ENCODE peak calls at places on chromosomes 4 and X, in eight cellular contexts. T, X, D, G, Q, Y, M and C are unnamed samples.

GRCh38 chr4:38740303-38740702 is 42.5 kb downstream of the TLR10 start:
- DNase-seq in D (no peak), T (no peak), Y (no peak), G (no peak), M (no peak), X (no peak), Q (no peak), C (no peak)

GRCh38 chrX:130772313-130773140 is 130.5 kb downstream of the ENOX2 start:
- DNase-seq in Q (no peak), Y (no peak), X (no peak), G (no peak), T (no peak), D (no peak), M (peak), C (no peak)

GRCh38 chrX:71366674-71367256 is 608 bp downstream of the TAF1 start:
- DNase-seq in Q (peak), M (no peak), D (no peak), T (peak), X (no peak), Y (peak), G (no peak), C (no peak)

GRCh38 chrX:39974228-39974627 is 123.5 kb downstream of the BCOR start:
- DNase-seq in T (no peak), D (no peak), Q (no peak), M (no peak), X (no peak), G (no peak), Y (no peak), C (no peak)

GRCh38 chrX:133983243-133983973 is 2.0 kb downstream of the GPC3 start:
- DNase-seq in G (no peak), M (no peak), D (no peak), T (no peak), Y (no peak), Q (no peak), X (no peak), C (no peak)

GRCh38 chrX:34734383-34734782 is 77.3 kb upstream of the TMEM47 start:
- DNase-seq in Q (no peak), T (no peak), X (no peak), D (no peak), Y (no peak), M (no peak), G (no peak), C (no peak)

GRCh38 chr4:139030614-139031235 is 15.1 kb downstream of the NOCT start:
- DNase-seq in T (peak), G (peak), Y (peak), X (peak), Q (peak), D (peak), M (peak), C (no peak)

GRCh38 chrX:13092455-13092941 is 48.1 kb upstream of the FAM9C start:
- DNase-seq in Q (no peak), T (no peak), Y (peak), M (peak), X (no peak), D (peak), G (no peak), C (no peak)

GRCh38 chr4:93781198-93781597 is 47.4 kb upstream of the ATOH1 start:
- DNase-seq in D (no peak), Q (no peak), M (no peak), G (no peak), T (no peak), Y (no peak), X (no peak), C (no peak)

GRCh38 chr4:84965558-84966381 is 720 bp downstream of the WDFY3 start:
- DNase-seq in T (peak), X (peak), Q (peak), M (peak), D (peak), G (no peak), Y (no peak), C (no peak)

GRCh38 chrX:78643106-78643505 is 16.0 kb downstream of the RTL3 start:
- DNase-seq in G (no peak), X (no peak), M (no peak), D (no peak), T (no peak), Y (no peak), Q (no peak), C (no peak)

GRCh38 chrX:102720237-102721168 is at the start of gene GPRASP3:
- DNase-seq in M (peak), Y (peak), X (peak), G (peak), T (peak), D (peak), Q (peak), C (no peak)

GRCh38 chr4:65670331-65671031 is at the start of gene EPHA5:
- DNase-seq in G (peak), Q (peak), D (peak), Y (no peak), X (peak), T (peak), M (peak), C (peak)

GRCh38 chr4:107243141-107243779 is 207.1 kb upstream of the DKK2 start:
- DNase-seq in G (no peak), Y (no peak), Q (no peak), T (peak), X (peak), D (no peak), M (no peak), C (no peak)

GRCh38 chr4:8247047-8247930 is 22.3 kb upstream of the HTRA3 start:
- DNase-seq in G (peak), M (no peak), X (no peak), T (no peak), Y (no peak), Q (no peak), D (peak), C (no peak)

GRCh38 chr4:3435684-3435956 is 6.1 kb upstream of the HGFAC start:
- DNase-seq in Q (no peak), T (no peak), Y (no peak), G (no peak), M (no peak), X (no peak), D (no peak), C (no peak)

GRCh38 chr4:98462487-98462886 is 195.9 kb downstream of the TSPAN5 start:
- DNase-seq in G (no peak), T (no peak), X (no peak), Q (no peak), Y (no peak), M (no peak), D (no peak), C (no peak)

GRCh38 chr4:87896020-87896621 is 63.4 kb downstream of the MEPE start:
- DNase-seq in Q (peak), T (no peak), D (no peak), M (peak), G (peak), Y (peak), X (peak), C (no peak)

GRCh38 chr4:175238827-175239517 is 320.8 kb downstream of the ADAM29 start:
- DNase-seq in Q (no peak), T (no peak), Y (no peak), G (no peak), M (no peak), D (no peak), X (no peak), C (no peak)

GRCh38 chrX:91434351-91435168 is at the start of gene PABPC5:
- DNase-seq in X (peak), D (peak), Q (no peak), Y (no peak), M (no peak), G (peak), T (peak), C (no peak)

GRCh38 chr4:152246659-152247058 is 289.2 kb downstream of the FBXW7 start:
- DNase-seq in Y (peak), D (no peak), X (no peak), G (no peak), M (no peak), T (no peak), Q (no peak), C (no peak)

GRCh38 chr4:53863163-53863562 is 201.2 kb downstream of the CHIC2 start:
- DNase-seq in G (no peak), Y (no peak), T (peak), X (no peak), D (no peak), M (no peak), Q (no peak), C (no peak)

GRCh38 chrX:11756354-11757318 is 1.4 kb upstream of the MSL3 start:
- DNase-seq in D (no peak), Q (peak), T (no peak), Y (no peak), X (peak), G (no peak), M (peak), C (no peak)

GRCh38 chr4:189202182-189202868 is 738.3 kb upstream of the FRG1 start:
- DNase-seq in X (peak), Q (peak), T (no peak), D (peak), Y (no peak), G (peak), M (no peak), C (no peak)

GRCh38 chrX:16970977-16971376 is 24.5 kb downstream of the REPS2 start:
- DNase-seq in Y (no peak), X (no peak), Q (no peak), M (no peak), D (no peak), G (no peak), T (no peak), C (no peak)